ENCODE peak calls at places on chromosomes 12 and 14, in eight cellular contexts. Y, U, G, I, A, P, W and D are unnamed samples.

GRCh38 chr14:100504372-100505078 is 82.7 kb downstream of the BEGAIN start:
- DNase-seq in Y (no peak), U (no peak), G (no peak), I (no peak), A (peak), P (no peak), W (peak), D (peak)

GRCh38 chr14:55102141-55102547 is 26.9 kb upstream of the LGALS3 start:
- DNase-seq in Y (no peak), U (no peak), G (no peak), I (no peak), A (peak), P (no peak), W (peak), D (peak)

GRCh38 chr14:96160913-96161310 is 43.7 kb upstream of the BDKRB2 start:
- DNase-seq in Y (no peak), U (no peak), G (no peak), I (no peak), A (no peak), P (no peak), W (no peak), D (no peak)

GRCh38 chr14:94971750-94972149 is 185.6 kb downstream of the DICER1 start:
- DNase-seq in Y (no peak), U (no peak), G (no peak), I (no peak), A (no peak), P (no peak), W (peak), D (peak)

GRCh38 chr12:67509987-67510386 is 138.6 kb upstream of the DYRK2 start:
- DNase-seq in Y (no peak), U (no peak), G (no peak), I (no peak), A (no peak), P (no peak), W (peak), D (peak)

GRCh38 chr12:132828706-132829534 is at the start of gene GOLGA3:
- DNase-seq in Y (peak), U (peak), G (peak), I (peak), A (peak), P (peak), W (peak), D (peak)

GRCh38 chr12:31300341-31300740 is 25.6 kb downstream of the SINHCAF start:
- DNase-seq in Y (no peak), U (no peak), G (no peak), I (no peak), A (no peak), P (no peak), W (no peak), D (no peak)

GRCh38 chr14:32329146-32329545 is at the start of gene AKAP6:
- DNase-seq in Y (no peak), U (no peak), G (no peak), I (no peak), A (no peak), P (peak), W (no peak), D (peak)

GRCh38 chr12:85835810-85836715 is at the start of gene RASSF9:
- DNase-seq in Y (no peak), U (no peak), G (no peak), I (no peak), A (peak), P (no peak), W (peak), D (peak)

GRCh38 chr12:73514672-73515071 is 1023.0 kb upstream of the ATXN7L3B start:
- DNase-seq in Y (no peak), U (no peak), G (no peak), I (no peak), A (no peak), P (peak), W (no peak), D (no peak)